ENCODE peak calls at places on chromosomes 4 and X, in nine cellular contexts. X, V, Y, Z, Q, H, J, C and R are unnamed samples.

GRCh38 chr4:125140966-125141495 is 173.7 kb upstream of the FAT4 start:
- DNase-seq in X (no peak), V (peak; percentile 22), Y (no peak), Z (no peak), Q (peak; percentile 59), H (no peak), J (peak; percentile 19), C (no peak), R (no peak)

GRCh38 chr4:162352580-162353107 is 188.8 kb upstream of the FSTL5 start:
- DNase-seq in X (no peak), V (no peak), Y (no peak), Z (no peak), Q (no peak), H (no peak), J (no peak), C (no peak), R (no peak)

GRCh38 chrX:27671234-27671633 is 81.1 kb downstream of the DCAF8L2 start:
- DNase-seq in X (no peak), V (no peak), Y (no peak), Z (no peak), Q (no peak), H (no peak), J (no peak), C (no peak), R (no peak)

GRCh38 chr4:15291133-15291532 is 136.7 kb upstream of the C1QTNF7 start:
- DNase-seq in X (no peak), V (no peak), Y (no peak), Z (no peak), Q (no peak), H (no peak), J (no peak), C (no peak), R (no peak)

GRCh38 chr4:159014896-159015295 is 88.0 kb upstream of the RAPGEF2 start:
- DNase-seq in X (no peak), V (no peak), Y (no peak), Z (no peak), Q (no peak), H (no peak), J (no peak), C (no peak), R (no peak)

GRCh38 chr4:153748378-153748777 is 11.4 kb downstream of the RNF175 start:
- DNase-seq in X (no peak), V (peak; percentile 87), Y (peak; percentile 88), Z (no peak), Q (peak; percentile 74), H (peak; percentile 54), J (peak; percentile 47), C (no peak), R (no peak)

GRCh38 chr4:26321326-26322276 is 787 bp downstream of the RBPJ start:
- DNase-seq in X (peak; percentile 68), V (peak; percentile 18), Y (peak; percentile 89), Z (peak; percentile 31), Q (no peak), H (no peak), J (peak; percentile 58), C (peak; percentile 20), R (peak; percentile 40)

GRCh38 chr4:162793571-162793970 is 373.1 kb downstream of the NAF1 start:
- DNase-seq in X (no peak), V (no peak), Y (no peak), Z (no peak), Q (no peak), H (no peak), J (no peak), C (no peak), R (no peak)

GRCh38 chr4:78417603-78418002 is 134.0 kb upstream of the ANXA3 start:
- DNase-seq in X (no peak), V (peak; percentile 19), Y (no peak), Z (no peak), Q (no peak), H (no peak), J (no peak), C (no peak), R (no peak)

GRCh38 chrX:76918033-76918432 is 490.5 kb downstream of the MAGEE1 start:
- DNase-seq in X (no peak), V (no peak), Y (no peak), Z (no peak), Q (no peak), H (no peak), J (no peak), C (no peak), R (no peak)

GRCh38 chr4:86934147-86934771 is 552 bp upstream of the AFF1 start:
- DNase-seq in X (no peak), V (no peak), Y (peak; percentile 49), Z (no peak), Q (no peak), H (no peak), J (no peak), C (no peak), R (no peak)

GRCh38 chr4:22179124-22179874 is 230.7 kb upstream of the KCNIP4 start:
- DNase-seq in X (no peak), V (peak; percentile 81), Y (peak; percentile 78), Z (no peak), Q (peak; percentile 61), H (no peak), J (peak; percentile 90), C (no peak), R (no peak)

GRCh38 chr4:110289601-110290100 is 91.2 kb upstream of the ELOVL6 start:
- DNase-seq in X (no peak), V (no peak), Y (peak; percentile 68), Z (no peak), Q (no peak), H (no peak), J (no peak), C (no peak), R (no peak)

GRCh38 chrX:65689377-65689776 is 21.9 kb downstream of the MSN start:
- DNase-seq in X (no peak), V (no peak), Y (no peak), Z (no peak), Q (no peak), H (no peak), J (no peak), C (no peak), R (no peak)

GRCh38 chr4:187307131-187307530 is 583.5 kb upstream of the FAT1 start:
- DNase-seq in X (no peak), V (peak; percentile 17), Y (no peak), Z (no peak), Q (peak; percentile 31), H (no peak), J (peak; percentile 58), C (no peak), R (no peak)
- TF ChIP-seq CTCF in X (no peak), V (no peak), Y (no peak), Z (no peak), Q (no peak), H (no peak), J (no peak), C (no peak), R (no peak)

GRCh38 chr4:7853271-7853670 is 86.4 kb downstream of the AFAP1 start:
- DNase-seq in X (no peak), V (no peak), Y (peak; percentile 50), Z (no peak), Q (no peak), H (no peak), J (no peak), C (no peak), R (no peak)

GRCh38 chr4:7847206-7847605 is 92.5 kb downstream of the AFAP1 start:
- DNase-seq in X (no peak), V (no peak), Y (no peak), Z (no peak), Q (no peak), H (no peak), J (no peak), C (no peak), R (no peak)

GRCh38 chr4:7852568-7853185 is 87.0 kb downstream of the AFAP1 start:
- DNase-seq in X (no peak), V (no peak), Y (no peak), Z (no peak), Q (no peak), H (no peak), J (no peak), C (no peak), R (no peak)

GRCh38 chr4:7854211-7854610 is 85.5 kb downstream of the AFAP1 start:
- DNase-seq in X (no peak), V (no peak), Y (no peak), Z (no peak), Q (no peak), H (no peak), J (no peak), C (no peak), R (no peak)

GRCh38 chr4:7850489-7850888 is 89.2 kb downstream of the AFAP1 start:
- DNase-seq in X (no peak), V (no peak), Y (no peak), Z (no peak), Q (no peak), H (no peak), J (no peak), C (peak; percentile 38), R (no peak)
- TF ChIP-seq CTCF in X (no peak), V (no peak), Y (peak; percentile 8), Z (no peak), Q (peak; percentile 32), H (no peak), J (no peak), C (peak; percentile 67), R (no peak)

DNA sequence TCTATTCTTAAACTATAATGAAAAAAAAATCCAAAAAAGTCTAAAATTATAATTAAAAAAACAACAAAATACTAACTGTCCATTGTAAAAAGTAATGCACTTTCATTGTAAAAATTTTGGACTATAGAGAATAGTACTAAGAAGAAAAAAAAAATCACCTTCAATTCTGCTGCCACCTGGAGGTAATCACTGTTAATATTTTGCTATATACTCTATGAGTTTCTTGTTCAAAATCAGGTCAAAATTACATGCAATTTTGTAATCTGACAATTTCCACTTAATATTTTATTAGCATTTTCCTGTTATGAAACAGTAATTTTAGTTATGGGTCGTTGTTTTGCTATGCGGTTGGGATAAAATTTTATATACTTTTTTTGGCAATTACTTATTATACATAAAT is 62.0 kb downstream of the HTT start:
- DNase-seq in X (no peak), V (no peak), Y (no peak), Z (no peak), Q (no peak), H (no peak), J (peak; percentile 42), C (no peak), R (no peak)
- TF ChIP-seq CTCF in X (no peak), V (peak; percentile 37), Y (peak; percentile 41), Z (no peak), Q (peak; percentile 77), H (peak; percentile 33), J (peak; percentile 41), C (peak; percentile 39), R (peak; percentile 43)

DNA sequence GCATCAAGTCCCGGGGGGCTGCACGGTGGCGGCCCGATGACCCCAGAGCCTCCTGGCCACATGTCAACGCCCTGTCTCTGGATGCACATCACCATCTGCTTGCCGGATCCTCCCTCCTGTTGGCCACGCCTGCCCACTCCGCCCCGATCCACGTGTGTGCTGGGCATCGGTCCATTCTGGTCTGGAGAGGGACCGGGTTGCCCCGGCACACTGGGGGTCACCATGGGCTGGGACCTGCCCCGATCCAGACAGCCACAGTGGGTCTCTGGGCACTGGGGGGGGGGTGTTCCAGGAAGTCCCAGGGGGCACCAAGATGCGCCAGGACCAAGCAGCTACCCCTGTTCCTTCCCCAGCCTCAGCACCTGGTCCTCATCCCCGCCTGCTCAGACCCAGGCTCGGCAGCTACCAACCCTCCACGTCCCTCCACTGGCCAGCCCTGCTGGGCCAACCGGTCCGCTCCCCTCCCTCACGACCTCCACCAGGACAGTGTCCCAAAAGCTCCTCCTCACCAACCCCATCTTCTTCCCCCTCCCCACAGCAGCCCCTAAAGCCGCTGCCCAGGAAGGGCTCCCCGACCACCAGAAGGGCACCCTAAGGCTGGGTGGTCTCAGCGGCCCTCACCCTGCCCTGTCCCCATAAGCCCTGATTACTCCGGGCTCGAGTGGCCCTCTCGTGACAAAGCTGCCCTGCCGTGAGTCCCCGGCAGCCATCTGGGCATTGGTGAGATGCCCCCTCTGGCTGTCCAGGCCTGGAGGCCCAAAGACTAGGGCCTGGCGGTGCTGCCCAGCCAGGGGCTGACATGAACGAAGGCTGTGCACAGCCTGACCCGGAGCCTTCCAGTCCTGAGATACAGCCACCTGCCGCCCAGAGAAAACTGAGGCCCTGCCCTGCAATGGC is 4.6 kb downstream of the CTBP1 start:
- DNase-seq in X (peak; percentile 82), V (no peak), Y (peak; percentile 86), Z (peak; percentile 31), Q (no peak), H (no peak), J (no peak), C (no peak), R (no peak)
- TF ChIP-seq CTCF in X (no peak), V (no peak), Y (no peak), Z (no peak), Q (no peak), H (no peak), J (no peak), C (no peak), R (no peak)